ENCODE peak calls at places on chromosomes 2 and 18, in four cellular contexts. T is IMR-90, N is fibroblast of lung, J is H9. H is an unnamed sample. For H4K20me1, the result is how much of the 10 kb centered on the place peaks cover.

GRCh38 chr2:36074008-36074407 is 281.6 kb upstream of the CRIM1 start:
- DNase-seq in T (no peak), N (no peak), J (no peak), H (no peak)

GRCh38 chr2:97742381-97742847 is 29.0 kb downstream of the ZAP70 start:
- DNase-seq in T (no peak), N (peak), J (no peak), H (peak)

GRCh38 chr2:240344904-240345303 is 90.6 kb upstream of the GPC1 start:
- DNase-seq in T (no peak), N (peak), J (no peak), H (peak)

GRCh38 chr2:70936165-70936978 is 672 bp downstream of the ATP6V1B1 start:
- DNase-seq in T (no peak), N (no peak), J (peak), H (peak)

GRCh38 chr2:192151848-192152247 is 42.9 kb downstream of the TMEFF2 start:
- DNase-seq in T (peak), N (peak), J (no peak), H (peak)

GRCh38 chr18:49447810-49448745 is 12.4 kb downstream of the DYM start:
- DNase-seq in T (peak), N (peak), J (peak), H (peak)

GRCh38 chr2:121955313-121956211 is 200.1 kb downstream of the TSN start:
- DNase-seq in T (no peak), N (no peak), J (no peak), H (no peak)

GRCh38 chr2:145484443-145485086 is 964.6 kb upstream of the ZEB2 start:
- DNase-seq in T (peak), N (peak), J (no peak), H (peak)

GRCh38 chr2:158781562-158781961 is 13.6 kb upstream of the DAPL1 start:
- DNase-seq in T (peak), N (peak), J (no peak), H (peak)

GRCh38 chr2:68412127-68412819 is 47.2 kb downstream of the PLEK start:
- DNase-seq in T (no peak), N (no peak), J (no peak), H (no peak)

GRCh38 chr2:23350026-23350791 is 34.8 kb upstream of the KLHL29 start:
- DNase-seq in T (no peak), N (no peak), J (no peak), H (no peak)

GRCh38 chr18:59846814-59847490 is 52.8 kb upstream of the PMAIP1 start:
- DNase-seq in T (peak), N (peak), J (peak), H (peak)

GRCh38 chr2:132977812-132978529 is 308.0 kb upstream of the LYPD1 start:
- DNase-seq in T (peak), N (peak), J (no peak), H (no peak)

GRCh38 chr2:159195719-159196118 is 90.8 kb downstream of the WDSUB1 start:
- DNase-seq in T (no peak), N (no peak), J (no peak), H (no peak)

GRCh38 chr18:36130883-36131653 is 1.4 kb downstream of the ELP2 start:
- DNase-seq in T (no peak), N (no peak), J (no peak), H (peak)

GRCh38 chr18:32301976-32302743 is 112.3 kb downstream of the MEP1B start:
- DNase-seq in T (peak), N (peak), J (no peak), H (peak)

GRCh38 chr2:231387904-231388724 is 7.4 kb upstream of the B3GNT7 start:
- DNase-seq in T (peak), N (peak), J (no peak), H (peak)

GRCh38 chr2:37350034-37350433 is 5.6 kb downstream of the QPCT start:
- DNase-seq in T (no peak), N (peak), J (no peak), H (no peak)

GRCh38 chr2:212536385-212537310 is 2.0 kb downstream of the ERBB4 start:
- DNase-seq in T (no peak), N (no peak), J (peak), H (peak)

GRCh38 chr2:109350526-109350925 is 221.5 kb downstream of the SH3RF3 start:
- DNase-seq in T (no peak), N (no peak), J (no peak), H (peak)

GRCh38 chr2:109349555-109350430 is 220.8 kb downstream of the SH3RF3 start:
- DNase-seq in T (no peak), N (no peak), J (no peak), H (no peak)

GRCh38 chr2:109352066-109352897 is 223.3 kb downstream of the SH3RF3 start:
- DNase-seq in T (no peak), N (no peak), J (no peak), H (no peak)

GRCh38 chr2:109352898-109353689 is 224.1 kb downstream of the SH3RF3 start:
- DNase-seq in T (no peak), N (no peak), J (peak), H (no peak)

GRCh38 chr2:109351164-109351756 is 222.3 kb downstream of the SH3RF3 start:
- DNase-seq in T (peak), N (peak), J (no peak), H (peak)
- H3K4me2 ChIP-seq in T (no peak), N (peak), J (no peak), H (peak)

DNA sequence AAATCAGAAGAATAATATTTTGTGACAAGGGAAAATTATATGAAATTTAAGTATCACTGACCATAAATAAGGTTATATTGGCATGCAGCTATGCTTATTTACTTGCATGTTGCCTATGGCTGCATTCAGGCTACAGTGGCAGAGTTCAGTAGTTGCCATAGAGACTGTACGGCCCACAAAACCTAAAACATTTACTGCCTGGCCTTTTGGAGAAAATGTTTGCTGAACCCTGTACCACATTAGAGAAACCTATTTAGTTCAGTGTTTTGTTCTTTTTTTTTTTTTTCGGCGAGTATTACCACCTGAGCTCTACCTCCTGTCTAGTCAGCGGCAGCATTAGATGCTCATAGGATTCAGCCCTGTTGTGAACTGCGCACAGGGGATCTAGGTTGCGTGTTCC is 163.7 kb downstream of the MCFD2 start:
- DNase-seq in T (no peak), N (no peak), J (no peak), H (no peak)
- H4K20me1 ChIP-seq in T (half or more), N (under half), J (under half), H (half or more)

DNA sequence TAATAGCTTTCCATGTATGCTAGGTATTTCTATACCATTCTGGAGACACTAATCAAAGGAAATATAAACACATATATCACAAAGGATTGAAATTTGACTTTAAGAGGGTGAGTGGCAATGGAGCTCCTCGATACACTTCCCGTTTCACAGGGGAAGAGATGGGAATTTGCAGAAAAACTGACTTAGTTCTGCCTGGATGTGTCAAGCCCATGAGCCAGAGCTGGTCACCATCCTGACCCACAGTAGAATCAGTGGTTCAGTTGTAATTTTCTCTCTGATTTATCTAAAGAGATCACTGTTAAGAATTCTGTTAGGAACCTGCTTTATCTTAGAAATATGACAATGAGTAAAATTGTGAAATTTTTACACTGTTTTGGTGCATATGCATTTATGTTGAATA is 34.2 kb downstream of the PLCL1 start:
- DNase-seq in T (no peak), N (no peak), J (no peak), H (peak)
- H3K4me2 ChIP-seq in T (peak), N (peak), J (no peak), H (peak)

GRCh38 chr2:174224665-174225288 is 23.6 kb downstream of the OLA1 start:
- DNase-seq in T (no peak), N (no peak), J (no peak), H (no peak)
- H4K20me1 ChIP-seq in T (under half), N (under half), J (under half), H (under half)

DNA sequence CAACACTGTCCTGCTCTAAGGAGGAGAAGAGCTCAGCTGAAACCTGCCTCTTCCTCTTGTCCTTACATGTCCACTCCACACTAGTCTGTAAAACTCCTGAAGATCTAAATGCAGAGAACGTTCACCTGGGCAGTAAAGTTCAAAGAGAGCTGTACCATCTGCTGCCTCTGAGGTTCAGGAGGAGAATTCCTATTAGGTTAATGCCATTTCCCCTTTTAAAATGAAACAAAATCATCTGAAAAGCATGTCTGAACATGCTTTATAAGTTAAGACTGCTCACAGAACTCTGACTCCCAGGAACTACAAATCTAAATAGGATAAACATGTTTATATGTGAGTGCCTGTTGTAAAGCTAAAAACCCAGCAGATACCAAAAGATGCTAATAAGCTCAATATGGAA is 164.4 kb downstream of the AFF3 start:
- DNase-seq in T (no peak), N (no peak), J (no peak), H (no peak)
- H3K4me2 ChIP-seq in T (peak), N (no peak), J (no peak), H (no peak)

GRCh38 chr2:239202343-239202742 is 198.5 kb downstream of the HDAC4 start:
- DNase-seq in T (no peak), N (no peak), J (no peak), H (peak)

GRCh38 chr2:239201531-239201876 is 199.3 kb downstream of the HDAC4 start:
- DNase-seq in T (no peak), N (no peak), J (no peak), H (no peak)

GRCh38 chr2:239200646-239201530 is 199.9 kb downstream of the HDAC4 start:
- DNase-seq in T (no peak), N (no peak), J (no peak), H (no peak)

GRCh38 chr2:239202836-239203235 is 198.0 kb downstream of the HDAC4 start:
- DNase-seq in T (no peak), N (no peak), J (no peak), H (no peak)

GRCh38 chr2:239201884-239202283 is 198.9 kb downstream of the HDAC4 start:
- DNase-seq in T (no peak), N (no peak), J (no peak), H (no peak)
- H4K20me1 ChIP-seq in T (under half), N (under half), J (under half), H (under half)

GRCh38 chr2:101004671-101005325 is 2.7 kb downstream of the RPL31 start:
- DNase-seq in T (no peak), N (no peak), J (no peak), H (no peak)

GRCh38 chr2:101011152-101011551 is 9.1 kb downstream of the RPL31 start:
- DNase-seq in T (no peak), N (no peak), J (no peak), H (no peak)

GRCh38 chr2:101006065-101006715 is 4.1 kb downstream of the RPL31 start:
- DNase-seq in T (no peak), N (no peak), J (no peak), H (no peak)

GRCh38 chr2:101003278-101003775 is 1.2 kb downstream of the RPL31 start:
- DNase-seq in T (peak), N (no peak), J (no peak), H (no peak)

GRCh38 chr2:101007415-101008345 is 5.6 kb downstream of the RPL31 start:
- DNase-seq in T (no peak), N (no peak), J (no peak), H (no peak)
- H3K4me2 ChIP-seq in T (no peak), N (no peak), J (no peak), H (no peak)

DNA sequence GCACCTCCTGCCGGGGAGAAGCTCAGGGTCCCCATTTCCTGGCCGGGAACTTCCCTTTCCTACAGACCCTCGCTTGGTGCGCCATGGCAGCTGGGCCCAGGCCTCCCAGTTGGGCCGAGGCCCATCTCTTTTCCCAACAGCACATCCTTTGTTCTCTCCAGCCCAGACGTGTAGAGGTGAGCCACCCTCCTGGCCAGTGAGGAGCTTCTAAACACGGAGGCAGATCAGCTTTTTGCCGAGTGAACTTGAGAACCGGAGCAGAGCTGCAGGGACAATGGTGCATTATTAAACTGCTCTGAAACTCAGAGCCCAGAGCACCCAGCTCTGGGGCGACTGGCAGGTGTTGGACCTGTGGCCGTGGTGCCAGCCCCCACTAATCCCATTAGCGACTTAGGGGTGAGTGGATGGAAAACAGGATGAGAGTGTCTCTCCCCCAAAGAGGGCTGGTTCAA is 25.4 kb downstream of the SH3BP4 start:
- DNase-seq in T (no peak), N (no peak), J (no peak), H (no peak)
- H4K20me1 ChIP-seq in T (half or more), N (under half), J (under half), H (half or more)

GRCh38 chr2:217165547-217165946 is 305.7 kb upstream of the TNP1 start:
- DNase-seq in T (no peak), N (no peak), J (no peak), H (no peak)

GRCh38 chr2:217160978-217161973 is 301.4 kb upstream of the TNP1 start:
- DNase-seq in T (no peak), N (no peak), J (no peak), H (no peak)

GRCh38 chr2:217160103-217160502 is 300.2 kb upstream of the TNP1 start:
- DNase-seq in T (peak), N (no peak), J (no peak), H (no peak)

GRCh38 chr2:217164008-217164407 is 304.1 kb upstream of the TNP1 start:
- DNase-seq in T (no peak), N (no peak), J (no peak), H (no peak)

DNA sequence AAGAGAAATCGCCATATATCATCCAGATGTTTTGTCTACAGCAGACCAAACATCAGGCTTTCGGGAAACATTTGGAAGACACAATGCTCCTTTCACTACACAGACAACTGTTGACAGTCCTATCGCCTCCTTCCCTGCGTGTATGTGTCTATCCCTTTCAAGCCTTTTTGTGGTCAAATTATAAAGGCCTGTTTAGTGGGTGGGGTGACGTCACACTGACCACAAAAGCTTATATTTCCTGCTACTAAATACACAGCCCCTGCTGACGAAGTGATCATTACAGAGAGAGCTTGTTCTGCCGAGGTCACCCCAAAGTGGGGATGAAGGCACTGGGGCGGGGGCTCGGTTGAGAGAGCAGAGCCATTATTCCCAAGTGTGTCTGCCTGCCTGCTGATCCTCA is 302.7 kb upstream of the TNP1 start:
- DNase-seq in T (peak), N (peak), J (no peak), H (peak)
- H3K4me2 ChIP-seq in T (peak), N (no peak), J (no peak), H (peak)